ENCODE peak calls at places on chromosomes 4 and X, in four cellular contexts. C, X, G and M are unnamed samples. For H3K27me3, the result is how much of the 10 kb centered on the place peaks cover.

GRCh38 chrX:26409636-26410035 is 193.7 kb downstream of the MAGEB5 start:
- DNase-seq in C (no peak), X (no peak), G (no peak), M (no peak)

GRCh38 chrX:133746593-133746992 is 238.8 kb downstream of the GPC3 start:
- DNase-seq in C (no peak), X (no peak), G (no peak), M (no peak)

GRCh38 chr4:760616-761015 is 55.0 kb downstream of the PCGF3 start:
- DNase-seq in C (no peak), X (no peak), G (no peak), M (no peak)

GRCh38 chr4:77418333-77418732 is 187.3 kb upstream of the CXCL13 start:
- DNase-seq in C (no peak), X (no peak), G (no peak), M (no peak)

GRCh38 chr4:53640576-53641459 is 49.5 kb upstream of the LNX1 start:
- DNase-seq in C (no peak), X (peak), G (no peak), M (no peak)

GRCh38 chr4:52939739-52940138 is 77.6 kb downstream of the RASL11B start:
- DNase-seq in C (no peak), X (no peak), G (no peak), M (no peak)

GRCh38 chr4:122930877-122931276 is 8.5 kb upstream of the NUDT6 start:
- DNase-seq in C (no peak), X (no peak), G (no peak), M (no peak)

GRCh38 chr4:172871381-172871780 is 297.2 kb upstream of the GALNT7 start:
- DNase-seq in C (no peak), X (no peak), G (no peak), M (no peak)

GRCh38 chr4:128416921-128417320 is 129.3 kb upstream of the PGRMC2 start:
- DNase-seq in C (no peak), X (no peak), G (no peak), M (no peak)

GRCh38 chr4:178784491-178784890 is 1342.3 kb upstream of the AGA start:
- DNase-seq in C (no peak), X (no peak), G (no peak), M (no peak)

GRCh38 chr4:53592686-53593641 is 1.7 kb upstream of the LNX1 start:
- DNase-seq in C (peak), X (no peak), G (no peak), M (peak)

GRCh38 chrX:135327299-135327698 is 18.0 kb downstream of the ETDC start:
- DNase-seq in C (no peak), X (no peak), G (no peak), M (no peak)

GRCh38 chr4:146932111-146932510 is 13.6 kb downstream of the TTC29 start:
- DNase-seq in C (no peak), X (no peak), G (no peak), M (no peak)

GRCh38 chr4:154490261-154490588 is 1.4 kb downstream of the DCHS2 start:
- DNase-seq in C (no peak), X (no peak), G (no peak), M (no peak)

GRCh38 chr4:120055167-120055566 is 11.5 kb downstream of the MAD2L1 start:
- DNase-seq in C (no peak), X (no peak), G (no peak), M (no peak)

GRCh38 chrX:108396986-108397385 is 41.2 kb downstream of the COL4A6 start:
- DNase-seq in C (no peak), X (no peak), G (no peak), M (no peak)

GRCh38 chr4:124642846-124643245 is 69.7 kb downstream of the ANKRD50 start:
- DNase-seq in C (no peak), X (no peak), G (no peak), M (no peak)

GRCh38 chr4:99886146-99886545 is 8.1 kb downstream of the LAMTOR3 start:
- DNase-seq in C (no peak), X (no peak), G (no peak), M (no peak)

GRCh38 chrX:141642979-141643378 is 53.5 kb downstream of the SPANXA2 start:
- DNase-seq in C (no peak), X (no peak), G (no peak), M (no peak)

GRCh38 chr4:86452323-86452995 is 92.6 kb upstream of the MAPK10 start:
- DNase-seq in C (no peak), X (no peak), G (no peak), M (no peak)

GRCh38 chr4:39308576-39308975 is 57.6 kb downstream of the RFC1 start:
- DNase-seq in C (no peak), X (no peak), G (no peak), M (no peak)

GRCh38 chr4:163378661-163379060 is 35.0 kb downstream of the NPY5R start:
- DNase-seq in C (no peak), X (no peak), G (no peak), M (no peak)

GRCh38 chr4:176999943-177000543 is 207.3 kb upstream of the VEGFC start:
- DNase-seq in C (no peak), X (no peak), G (no peak), M (no peak)

GRCh38 chr4:143286058-143286457 is 50.6 kb upstream of the GAB1 start:
- DNase-seq in C (no peak), X (no peak), G (no peak), M (no peak)

GRCh38 chrX:82648062-82648461 is 860.0 kb upstream of the POU3F4 start:
- DNase-seq in C (no peak), X (no peak), G (no peak), M (no peak)

GRCh38 chr4:138572007-138572406 is 329.9 kb upstream of the SLC7A11 start:
- DNase-seq in C (no peak), X (no peak), G (no peak), M (no peak)

GRCh38 chrX:352582-353314 is 34.0 kb downstream of the PPP2R3B start:
- DNase-seq in C (peak), X (no peak), G (no peak), M (no peak)
- TF ChIP-seq SUZ12 in C (no peak), X (no peak), G (no peak), M (no peak)

DNA sequence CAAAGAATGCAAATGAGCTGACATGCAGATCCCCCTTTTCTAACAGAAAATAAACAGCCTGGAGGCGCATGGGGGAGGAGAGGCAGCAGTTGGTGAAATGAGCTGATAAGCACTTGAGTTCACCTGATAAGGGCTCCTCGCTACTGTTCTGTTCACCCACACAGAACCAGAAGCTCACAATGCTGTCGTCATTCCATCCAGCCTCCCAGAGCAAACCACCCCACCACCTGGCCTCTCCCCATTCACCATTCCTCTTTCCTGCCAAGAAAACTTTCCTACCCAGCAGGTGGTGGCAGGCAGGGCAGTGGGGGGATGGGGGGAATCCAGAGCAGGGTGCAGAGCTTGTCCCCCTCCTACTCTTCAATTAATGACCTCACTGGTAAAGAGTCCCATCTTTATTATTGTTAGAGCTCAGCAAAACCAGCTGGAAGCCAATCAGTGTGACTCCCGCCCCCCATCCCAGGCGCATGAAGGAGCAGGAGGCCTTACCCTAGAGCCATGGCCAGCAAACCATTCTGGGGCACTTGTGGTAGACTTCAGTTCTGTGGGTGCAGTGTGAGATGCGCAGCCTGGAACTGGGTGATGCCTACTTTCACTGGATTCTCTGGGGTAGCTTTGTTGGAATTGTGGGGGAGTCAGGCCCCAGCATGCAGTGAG is 350.3 kb downstream of the ZIC3 start:
- DNase-seq in C (no peak), X (no peak), G (no peak), M (peak)
- H3K27me3 ChIP-seq in C (under half), X (under half), G (under half), M (under half)

DNA sequence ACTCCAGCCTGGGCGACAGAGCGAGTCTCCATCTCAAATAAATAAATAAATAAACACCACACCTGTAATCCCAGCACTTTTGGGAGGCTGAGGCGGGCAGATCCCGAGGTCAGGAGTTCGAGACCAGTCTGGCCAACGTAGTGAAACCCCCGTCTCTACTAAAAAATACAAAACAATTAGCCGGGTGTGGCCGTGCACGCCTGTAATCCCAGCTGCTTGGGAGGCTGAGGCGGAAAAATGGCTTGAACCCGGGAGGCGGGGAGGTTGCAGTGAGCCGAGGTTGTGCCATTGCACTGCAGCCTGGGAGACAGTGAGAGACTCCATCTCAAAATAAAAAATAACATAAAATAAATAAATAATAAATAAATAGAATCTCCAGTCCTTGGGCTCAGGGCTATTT is 185.8 kb downstream of the SHOX start:
- DNase-seq in C (no peak), X (no peak), G (no peak), M (no peak)
- TF ChIP-seq SUZ12 in C (no peak), X (no peak), G (no peak), M (no peak)

GRCh38 chr4:3299122-3299521 is 6.3 kb downstream of the RGS12 start:
- DNase-seq in C (no peak), X (no peak), G (no peak), M (no peak)

GRCh38 chr4:3297066-3297859 is 4.4 kb downstream of the RGS12 start:
- DNase-seq in C (peak), X (no peak), G (no peak), M (no peak)

GRCh38 chr4:3300198-3300671 is 7.4 kb downstream of the RGS12 start:
- DNase-seq in C (peak), X (no peak), G (no peak), M (no peak)

GRCh38 chr4:3301450-3302163 is 8.8 kb downstream of the RGS12 start:
- DNase-seq in C (no peak), X (no peak), G (no peak), M (no peak)

GRCh38 chr4:3299538-3300197 is 6.8 kb downstream of the RGS12 start:
- DNase-seq in C (no peak), X (no peak), G (no peak), M (no peak)
- H3K27me3 ChIP-seq in C (under half), X (under half), G (under half), M (under half)

GRCh38 chrX:11970935-11971334 is 167.3 kb upstream of the FRMPD4 start:
- DNase-seq in C (no peak), X (no peak), G (no peak), M (no peak)

GRCh38 chrX:11965436-11965835 is 172.8 kb upstream of the FRMPD4 start:
- DNase-seq in C (no peak), X (no peak), G (no peak), M (no peak)

GRCh38 chrX:11967986-11968385 is 170.3 kb upstream of the FRMPD4 start:
- DNase-seq in C (no peak), X (no peak), G (no peak), M (no peak)

GRCh38 chrX:11968991-11969390 is 169.3 kb upstream of the FRMPD4 start:
- DNase-seq in C (no peak), X (no peak), G (no peak), M (no peak)

DNA sequence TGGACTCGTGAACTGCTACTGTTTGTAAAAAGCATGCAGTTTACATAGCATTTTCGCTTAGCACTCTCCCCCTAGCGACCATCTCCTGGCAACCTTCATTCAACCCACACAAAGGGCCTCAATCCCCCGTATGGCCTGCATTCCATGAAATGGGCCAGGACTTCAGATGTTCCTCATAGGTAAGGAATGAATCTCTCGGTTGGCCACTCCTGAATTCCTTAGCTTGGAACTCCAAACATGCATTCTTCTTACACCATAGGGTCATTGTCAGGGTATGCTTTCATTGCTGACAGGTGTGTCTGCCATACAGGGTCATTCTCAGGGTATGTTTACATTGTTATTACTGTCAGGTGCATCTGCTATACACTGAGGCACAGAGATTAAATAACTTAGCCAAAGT is 169.8 kb upstream of the FRMPD4 start:
- DNase-seq in C (no peak), X (no peak), G (peak), M (no peak)
- TF ChIP-seq SUZ12 in C (no peak), X (no peak), G (no peak), M (no peak)

DNA sequence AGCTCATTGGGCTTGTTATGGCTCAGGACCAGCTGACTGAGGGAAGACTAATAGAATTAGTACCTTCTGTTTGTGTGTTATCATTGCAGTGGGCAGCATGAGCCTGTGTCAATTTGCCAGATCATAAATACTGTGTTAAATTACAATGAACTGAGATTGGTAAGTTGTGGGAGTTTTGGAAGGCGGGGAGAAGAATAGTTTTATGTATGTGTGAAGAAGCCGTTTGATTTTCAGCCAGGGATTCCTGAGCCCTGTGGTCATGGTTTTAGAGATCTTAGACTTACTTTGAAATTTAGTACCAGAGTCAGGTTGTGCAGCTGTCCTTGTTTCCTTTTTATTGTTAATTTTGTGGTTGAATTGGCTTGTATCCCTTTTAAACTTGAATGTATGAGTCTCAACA is 66.9 kb downstream of the POLA1 start:
- DNase-seq in C (no peak), X (no peak), G (no peak), M (no peak)
- H3K27me3 ChIP-seq in C (under half), X (under half), G (under half), M (under half)

GRCh38 chr4:101970555-101970954 is 180.0 kb downstream of the BANK1 start:
- DNase-seq in C (no peak), X (no peak), G (no peak), M (no peak)
- TF ChIP-seq SUZ12 in C (no peak), X (no peak), G (no peak), M (no peak)

GRCh38 chr4:140127422-140127821 is 26.6 kb downstream of the MAML3 start:
- DNase-seq in C (no peak), X (no peak), G (no peak), M (no peak)

GRCh38 chr4:140126261-140126660 is 27.7 kb downstream of the MAML3 start:
- DNase-seq in C (no peak), X (no peak), G (no peak), M (no peak)

GRCh38 chr4:140123666-140124377 is 30.2 kb downstream of the MAML3 start:
- DNase-seq in C (no peak), X (no peak), G (no peak), M (no peak)

GRCh38 chr4:140122891-140123290 is 31.1 kb downstream of the MAML3 start:
- DNase-seq in C (no peak), X (no peak), G (no peak), M (no peak)

DNA sequence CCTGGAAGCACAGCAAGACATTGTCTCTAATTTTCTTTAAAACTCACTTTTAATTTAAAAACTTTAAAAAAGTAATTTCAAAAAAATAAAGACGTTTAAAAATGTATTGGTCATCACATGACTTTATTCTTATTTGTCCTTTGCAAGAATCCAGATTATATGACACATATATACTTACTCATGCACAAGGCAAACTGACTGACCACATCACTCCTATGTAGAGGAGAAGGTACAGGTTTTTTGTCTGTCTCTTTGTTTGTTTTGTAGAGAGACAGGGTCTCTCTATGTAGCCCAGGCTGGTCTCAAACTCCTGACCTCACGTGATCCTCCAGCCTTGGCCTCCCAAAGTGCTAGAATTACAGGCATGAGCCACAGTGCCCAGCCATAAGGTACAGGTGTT is 28.6 kb downstream of the MAML3 start:
- DNase-seq in C (no peak), X (no peak), G (no peak), M (no peak)
- H3K27me3 ChIP-seq in C (under half), X (under half), G (under half), M (under half)

DNA sequence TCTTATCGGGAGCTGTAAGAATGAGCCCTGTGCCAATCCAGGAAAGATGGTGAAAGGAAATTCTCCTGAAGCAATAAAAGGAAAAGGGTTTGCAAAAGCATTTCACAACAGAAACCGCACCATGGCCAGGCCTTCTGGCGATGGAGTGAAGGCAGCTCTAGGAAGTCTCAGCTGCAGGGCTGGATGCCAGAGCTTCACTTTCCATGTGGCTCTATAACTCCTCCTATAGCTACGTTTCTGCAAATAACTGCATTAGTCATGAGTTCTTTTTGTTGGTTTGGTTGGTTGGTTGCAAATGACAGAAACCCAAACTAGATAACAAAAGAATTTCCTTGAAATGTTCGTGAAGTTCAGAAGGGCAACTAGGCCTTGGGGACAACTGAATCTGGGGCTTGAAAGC is 84.6 kb downstream of the RELL1 start:
- DNase-seq in C (no peak), X (no peak), G (peak), M (no peak)
- TF ChIP-seq SUZ12 in C (no peak), X (no peak), G (no peak), M (no peak)

GRCh38 chr4:184807261-184807660 is 18.5 kb downstream of the ACSL1 start:
- DNase-seq in C (no peak), X (no peak), G (no peak), M (no peak)

GRCh38 chr4:184810720-184811119 is 15.0 kb downstream of the ACSL1 start:
- DNase-seq in C (no peak), X (no peak), G (no peak), M (no peak)

GRCh38 chr4:184807797-184808718 is 17.7 kb downstream of the ACSL1 start:
- DNase-seq in C (peak), X (no peak), G (peak), M (peak)

GRCh38 chr4:184806711-184807110 is 19.1 kb downstream of the ACSL1 start:
- DNase-seq in C (no peak), X (no peak), G (no peak), M (no peak)

DNA sequence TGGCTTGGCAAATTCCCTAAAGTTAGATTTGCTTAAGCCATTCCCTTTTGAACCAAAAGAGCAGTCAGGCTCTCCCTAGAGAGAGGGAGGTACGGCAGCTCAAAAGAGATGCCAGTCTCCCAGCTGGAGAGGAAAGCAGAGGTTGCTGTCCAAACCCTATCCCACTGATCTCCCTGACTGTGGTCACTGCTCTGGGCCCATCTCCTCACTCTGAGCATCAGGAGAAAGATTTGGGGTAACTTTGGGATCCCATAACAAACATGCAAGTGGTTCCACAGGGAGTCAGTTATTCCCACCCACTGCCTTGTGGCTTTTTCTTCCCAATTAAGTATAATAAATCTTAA is 17.1 kb downstream of the ACSL1 start:
- DNase-seq in C (no peak), X (no peak), G (no peak), M (no peak)
- H3K27me3 ChIP-seq in C (under half), X (under half), G (under half), M (under half)